ENCODE peak calls at places on chromosomes 6 and 20, in four cellular contexts. J, B, I and A are unnamed samples.

GRCh38 chr6:30378290-30378937 is 33.5 kb downstream of the RPP21 start:
- DNase-seq in I (no peak), J (no peak), B (no peak), A (no peak)

GRCh38 chr6:53960311-53960710 is 150.9 kb upstream of the MLIP start:
- DNase-seq in I (no peak), B (no peak), J (no peak), A (no peak)

GRCh38 chr20:43188234-43188653 is 1.5 kb downstream of the PTPRT start:
- DNase-seq in I (no peak), J (no peak), B (no peak), A (peak)

GRCh38 chr20:30168025-30168799 is 1089.3 kb upstream of the DEFB115 start:
- DNase-seq in B (no peak), J (peak), I (no peak), A (no peak)

GRCh38 chr6:142694054-142694453 is 250.9 kb downstream of the HIVEP2 start:
- DNase-seq in J (no peak), B (no peak), I (no peak), A (no peak)

GRCh38 chr6:150046943-150047342 is 21.6 kb upstream of the RAET1L start:
- DNase-seq in J (no peak), B (no peak), I (no peak), A (no peak)

GRCh38 chr20:60851826-60852704 is 400.0 kb upstream of the CDH4 start:
- DNase-seq in I (no peak), B (no peak), J (no peak), A (peak)

GRCh38 chr6:15444081-15444731 is 198.3 kb downstream of the JARID2 start:
- DNase-seq in I (no peak), J (no peak), B (no peak), A (no peak)

GRCh38 chr20:17024513-17025105 is 202.2 kb upstream of the PCSK2 start:
- DNase-seq in J (no peak), B (no peak), I (peak), A (no peak)

GRCh38 chr6:98498891-98499290 is 335.5 kb upstream of the POU3F2 start:
- DNase-seq in J (no peak), B (no peak), I (no peak), A (no peak)

GRCh38 chr6:116491610-116492330 is 19.7 kb upstream of the CALHM5 start:
- DNase-seq in J (no peak), B (no peak), I (no peak), A (no peak)

GRCh38 chr20:3330046-3330741 is 77.3 kb downstream of the DNAAF9 start:
- DNase-seq in B (no peak), J (no peak), I (no peak), A (no peak)

GRCh38 chr6:91781946-91782345 is 1195.1 kb upstream of the MAP3K7 start:
- DNase-seq in B (no peak), J (no peak), I (no peak), A (peak)

GRCh38 chr6:53469163-53469562 is 75.7 kb downstream of the GCLC start:
- DNase-seq in I (no peak), J (no peak), B (no peak), A (no peak)

GRCh38 chr20:6766433-6766832 is 1.1 kb upstream of the BMP2 start:
- DNase-seq in B (no peak), I (no peak), J (no peak), A (no peak)

GRCh38 chr20:53869466-53870258 is 200.7 kb downstream of the BCAS1 start:
- DNase-seq in J (peak), B (peak), I (peak), A (peak)

GRCh38 chr6:75483136-75483952 is 10.3 kb downstream of the FILIP1 start:
- DNase-seq in J (no peak), I (no peak), B (no peak), A (no peak)

GRCh38 chr6:46684771-46685170 is 2.9 kb upstream of the TDRD6 start:
- DNase-seq in B (no peak), I (peak), J (no peak), A (no peak)

GRCh38 chr6:128554302-128554701 is 33.9 kb upstream of the PTPRK start:
- DNase-seq in I (no peak), J (no peak), B (no peak), A (no peak)

GRCh38 chr6:137405806-137406205 is 88.4 kb downstream of the OLIG3 start:
- DNase-seq in B (no peak), J (no peak), I (no peak), A (no peak)

GRCh38 chr6:157659536-157660271 is 163.3 kb upstream of the SNX9 start:
- DNase-seq in B (no peak), I (no peak), J (no peak), A (no peak)

GRCh38 chr6:35601331-35602132 is 87.2 kb downstream of the FKBP5 start:
- DNase-seq in B (peak), J (no peak), I (peak), A (no peak)

GRCh38 chr6:74946961-74947360 is 258.9 kb downstream of the COL12A1 start:
- DNase-seq in B (no peak), J (no peak), I (peak), A (no peak)

GRCh38 chr6:42292002-42292735 is 74.5 kb upstream of the MRPS10 start:
- DNase-seq in I (peak), J (no peak), B (no peak), A (no peak)

GRCh38 chr6:24719125-24719931 is at the start of gene C6orf62:
- DNase-seq in J (peak), I (peak), B (no peak), A (peak)

GRCh38 chr6:8334113-8334512 is 101.2 kb downstream of the SLC35B3 start:
- DNase-seq in J (no peak), I (no peak), B (no peak), A (no peak)

GRCh38 chr6:47047479-47048411 is 5.6 kb upstream of the ADGRF1 start:
- DNase-seq in I (peak), B (peak), J (no peak), A (peak)

GRCh38 chr20:17955302-17955701 is 13.3 kb downstream of the SNX5 start:
- DNase-seq in I (no peak), B (no peak), J (no peak), A (no peak)

GRCh38 chr6:35487653-35488516 is 9.0 kb downstream of the TEAD3 start:
- DNase-seq in I (no peak), J (peak), B (peak), A (no peak)

GRCh38 chr20:45545754-45546453 is 1.3 kb downstream of the EPPIN start:
- DNase-seq in B (no peak), J (no peak), I (no peak), A (no peak)

GRCh38 chr20:62306440-62307187 is 3.8 kb downstream of the ADRM1 start:
- DNase-seq in I (no peak), J (no peak), B (no peak), A (no peak)

GRCh38 chr6:153032255-153032882 is 29.9 kb upstream of the MTRF1L start:
- DNase-seq in J (no peak), B (no peak), I (peak), A (no peak)

GRCh38 chr6:81751388-81752083 is 945 bp downstream of the TENT5A start:
- DNase-seq in I (no peak), J (peak), B (peak), A (peak)

GRCh38 chr20:11311659-11312058 is 606.0 kb upstream of the BTBD3 start:
- DNase-seq in B (no peak), I (no peak), J (no peak), A (no peak)

GRCh38 chr20:11320033-11320432 is 597.7 kb upstream of the BTBD3 start:
- DNase-seq in B (no peak), J (no peak), I (no peak), A (no peak)

GRCh38 chr20:11315506-11315905 is 602.2 kb upstream of the BTBD3 start:
- DNase-seq in B (no peak), J (no peak), I (no peak), A (no peak)

DNA sequence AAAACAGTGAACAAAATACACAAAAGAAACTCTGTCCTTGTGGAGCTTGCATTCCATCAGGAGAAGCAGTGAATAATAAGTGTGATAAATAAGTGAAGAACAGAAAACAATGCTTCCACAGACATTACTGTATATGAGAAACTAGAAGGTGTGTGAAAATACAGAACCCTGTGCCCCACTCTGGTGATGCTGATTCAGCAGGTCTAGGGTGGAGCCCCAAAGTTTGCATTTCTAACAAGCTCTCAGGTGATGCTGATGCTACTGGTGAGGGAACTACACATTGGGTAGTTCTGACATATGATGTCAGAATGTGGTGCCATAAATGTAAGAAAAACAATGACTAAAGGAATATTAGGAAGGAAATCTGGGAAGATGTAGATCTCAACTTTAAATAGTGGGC is 601.4 kb upstream of the BTBD3 start:
- DNase-seq in J (no peak), B (no peak), I (no peak), A (no peak)
- TF ChIP-seq CTCF in J (no peak), B (no peak), I (no peak), A (no peak)

GRCh38 chr20:672975-673604 is 2.5 kb downstream of the SCRT2 start:
- DNase-seq in I (no peak), B (no peak), J (no peak), A (peak)
- TF ChIP-seq CTCF in I (peak), B (no peak), J (peak), A (peak)

GRCh38 chr6:1436334-1437306 is 47.2 kb downstream of the FOXF2 start:
- DNase-seq in I (peak), B (no peak), J (no peak), A (no peak)
- TF ChIP-seq CTCF in I (peak), B (no peak), J (peak), A (peak)

GRCh38 chr6:44494011-44494501 is 106.5 kb downstream of the CDC5L start:
- DNase-seq in J (no peak), B (no peak), I (no peak), A (no peak)
- TF ChIP-seq CTCF in J (no peak), B (no peak), I (peak), A (no peak)